ENCODE peak calls at places on chromosomes 2 and 18, in nine cellular contexts. A, I, M, J, W, K, B, V and R are unnamed samples.

GRCh38 chr2:152466041-152466440 is 131.1 kb downstream of the FMNL2 start:
- DNase-seq in W (no peak), I (no peak), B (no peak), K (no peak), J (peak), V (no peak), M (no peak), A (peak), R (peak)

GRCh38 chr2:209938906-209939305 is 63.5 kb upstream of the RPE start:
- DNase-seq in B (no peak), W (no peak), I (no peak), M (no peak), V (no peak), A (no peak), J (no peak), K (no peak), R (no peak)

GRCh38 chr2:180980185-180980942 is at the start of gene UBE2E3:
- DNase-seq in J (peak), M (peak), V (peak), W (peak), K (peak), I (peak), B (peak), A (peak), R (peak)

GRCh38 chr18:8450013-8450412 is 159.2 kb upstream of the RAB12 start:
- DNase-seq in K (no peak), J (peak), W (peak), V (no peak), M (peak), A (peak), I (no peak), B (no peak), R (no peak)

GRCh38 chr2:61951876-61952275 is 46.4 kb downstream of the COMMD1 start:
- DNase-seq in I (no peak), J (no peak), V (no peak), B (no peak), M (no peak), K (no peak), W (no peak), A (no peak), R (no peak)

GRCh38 chr2:197575987-197576386 is 60.1 kb downstream of the MOB4 start:
- DNase-seq in K (no peak), W (no peak), V (no peak), M (no peak), I (no peak), A (no peak), J (peak), B (no peak), R (peak)

GRCh38 chr2:204027105-204027504 is 90.5 kb downstream of the ICOS start:
- DNase-seq in V (no peak), K (no peak), M (no peak), I (no peak), A (no peak), B (peak), W (no peak), J (no peak), R (no peak)

GRCh38 chr2:166173263-166173662 is 45.4 kb upstream of the SCN1A start:
- DNase-seq in K (no peak), W (no peak), A (no peak), B (no peak), I (no peak), M (no peak), J (no peak), V (no peak), R (no peak)

GRCh38 chr18:23981369-23981768 is 33.2 kb upstream of the TTC39C start:
- DNase-seq in V (no peak), A (no peak), J (no peak), K (no peak), I (no peak), M (no peak), B (no peak), W (no peak), R (no peak)

GRCh38 chr2:139271149-139271548 is 491.0 kb upstream of the NXPH2 start:
- DNase-seq in J (no peak), I (no peak), W (no peak), A (no peak), B (no peak), V (no peak), M (no peak), K (no peak), R (no peak)

GRCh38 chr2:119178811-119179601 is 20.5 kb upstream of the C1QL2 start:
- DNase-seq in A (no peak), K (no peak), I (no peak), W (no peak), M (no peak), V (no peak), B (no peak), J (no peak), R (no peak)

GRCh38 chr2:39919511-39920317 is 140.7 kb upstream of the THUMPD2 start:
- DNase-seq in B (no peak), W (no peak), A (no peak), M (no peak), I (no peak), J (no peak), K (no peak), V (no peak), R (no peak)

GRCh38 chr2:83112863-83113262 is 1346.2 kb downstream of the SUCLG1 start:
- DNase-seq in A (no peak), B (no peak), V (no peak), K (no peak), J (no peak), M (no peak), W (no peak), I (no peak), R (no peak)

DNA sequence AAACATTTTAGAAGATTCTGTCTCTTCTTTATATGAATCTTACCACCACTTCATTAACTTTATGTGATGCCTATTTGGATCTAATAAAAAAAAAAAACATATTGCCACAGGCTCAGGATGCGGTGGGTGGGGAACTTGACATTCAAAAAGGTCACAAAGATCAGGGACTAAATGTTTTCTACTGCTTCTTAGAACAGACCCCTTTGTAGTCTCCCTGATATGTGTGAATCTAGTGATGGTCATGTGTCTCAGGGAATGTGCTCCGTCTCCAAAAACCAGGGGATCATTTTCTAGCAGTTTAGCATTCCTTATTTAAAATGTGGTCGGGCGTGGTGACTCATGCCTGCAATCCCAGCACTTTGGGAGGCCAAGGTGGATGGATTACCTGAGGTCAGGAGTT is 807.8 kb upstream of the CHAC2 start:
- DNase-seq in M (no peak), B (no peak), J (no peak), I (no peak), V (no peak), A (no peak), K (no peak), W (no peak), R (no peak)
- TF ChIP-seq CTCF in M (no peak), B (no peak), J (no peak), I (no peak), V (no peak), A (no peak), K (no peak), W (no peak), R (no peak)

GRCh38 chr2:195535911-195536522 is 121.0 kb upstream of the SLC39A10 start:
- DNase-seq in W (no peak), V (peak), K (no peak), J (peak), A (peak), M (peak), I (peak), B (no peak), R (peak)

GRCh38 chr2:195538937-195539336 is 118.1 kb upstream of the SLC39A10 start:
- DNase-seq in A (no peak), B (no peak), I (no peak), W (no peak), V (no peak), M (no peak), J (no peak), K (no peak), R (no peak)

GRCh38 chr2:195533771-195534642 is 123.0 kb upstream of the SLC39A10 start:
- DNase-seq in J (peak), W (peak), A (peak), I (peak), K (no peak), M (peak), V (peak), B (no peak), R (peak)

GRCh38 chr2:195537811-195538210 is 119.2 kb upstream of the SLC39A10 start:
- DNase-seq in W (no peak), J (no peak), B (no peak), K (no peak), A (no peak), V (no peak), M (no peak), I (no peak), R (no peak)

GRCh38 chr2:195536863-195537262 is 120.2 kb upstream of the SLC39A10 start:
- DNase-seq in M (no peak), V (no peak), K (no peak), A (peak), B (no peak), J (peak), I (no peak), W (no peak), R (no peak)
- TF ChIP-seq POLR2A in M (no peak), V (no peak), K (no peak), A (no peak), B (no peak), J (no peak), I (no peak), W (no peak), R (no peak)

GRCh38 chr2:12173271-12173942 is 427.0 kb downstream of the LPIN1 start:
- DNase-seq in K (no peak), W (no peak), J (no peak), B (no peak), I (no peak), A (peak), V (no peak), M (no peak), R (no peak)
- TF ChIP-seq CTCF in K (no peak), W (no peak), J (no peak), B (peak), I (no peak), A (no peak), V (no peak), M (no peak), R (no peak)

DNA sequence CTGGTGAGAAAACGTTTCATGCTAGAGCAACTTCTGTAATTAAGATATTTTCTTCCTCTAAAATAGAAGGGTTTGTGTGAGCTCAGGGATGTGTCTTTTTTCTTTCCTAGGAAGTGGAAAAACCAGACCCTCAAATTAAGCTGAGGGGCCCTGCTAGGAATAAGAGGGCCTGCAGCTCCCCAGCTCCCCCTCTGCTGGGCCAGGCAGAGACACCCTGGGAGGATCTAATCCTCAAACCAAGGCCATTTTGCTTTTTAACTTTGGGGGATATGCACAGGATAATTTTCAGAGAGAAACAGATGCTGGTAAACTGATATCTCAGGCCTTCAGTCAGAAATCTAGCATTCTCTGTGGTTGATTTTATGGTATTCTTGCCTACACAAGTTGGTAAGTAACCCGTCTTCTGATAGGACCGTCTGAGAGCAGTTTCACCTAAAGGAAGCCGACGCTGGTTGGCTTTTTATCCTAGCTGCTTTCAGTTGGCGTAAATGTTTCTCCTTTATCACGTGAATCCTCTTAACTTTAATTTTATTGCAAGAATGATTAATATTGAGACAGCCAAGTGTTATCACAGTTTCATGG is 34.8 kb downstream of the SNTG2 start:
- DNase-seq in V (no peak), J (no peak), B (no peak), M (no peak), A (no peak), I (no peak), W (no peak), K (no peak), R (no peak)
- TF ChIP-seq POLR2A in V (no peak), J (no peak), B (no peak), M (no peak), A (no peak), I (no peak), W (no peak), K (no peak), R (no peak)

DNA sequence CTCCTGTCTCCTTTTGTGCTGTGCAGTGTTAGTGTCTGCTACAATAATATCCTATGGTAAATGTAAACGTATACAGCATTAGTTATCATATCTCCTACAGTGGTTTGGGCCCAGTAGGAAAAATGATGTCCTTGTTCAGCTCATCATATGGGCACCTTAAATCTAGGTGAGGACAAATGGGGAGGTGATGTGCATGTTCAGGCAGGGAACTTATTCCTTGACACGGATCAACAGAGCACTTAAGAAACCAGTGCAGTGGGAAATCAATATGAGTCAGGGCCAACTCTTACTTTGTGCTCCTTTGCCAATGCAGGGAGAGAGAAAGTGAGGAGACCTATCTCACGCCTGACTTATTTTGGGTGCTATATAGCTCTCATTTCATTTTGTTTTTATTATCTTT is 76.4 kb downstream of the KLHL14 start:
- DNase-seq in A (no peak), V (no peak), K (no peak), J (no peak), I (no peak), B (no peak), M (no peak), W (no peak), R (no peak)
- TF ChIP-seq CTCF in A (no peak), V (no peak), K (no peak), J (no peak), I (no peak), B (no peak), M (no peak), W (no peak), R (no peak)

GRCh38 chr2:149330127-149331022 is at the start of gene LYPD6:
- DNase-seq in K (peak), I (no peak), A (peak), W (peak), V (peak), B (peak), J (peak), M (peak), R (peak)
- TF ChIP-seq POLR2A in K (no peak), I (no peak), A (no peak), W (no peak), V (peak), B (no peak), J (no peak), M (no peak), R (no peak)